ENCODE peak calls at places on chromosomes 11 and 22, in nine cellular contexts. J, E, G, B, Q, T, A, O and W are unnamed samples.

GRCh38 chr11:126561327-126561893 is 205.9 kb downstream of the ST3GAL4 start:
- DNase-seq in J (no peak), E (no peak), G (no peak), B (peak; percentile 16), Q (no peak), T (peak; percentile 88), A (no peak), O (peak; percentile 18), W (no peak)

GRCh38 chr11:125263268-125263790 is 98.8 kb downstream of the PKNOX2 start:
- DNase-seq in J (peak; percentile 46), E (no peak), G (peak; percentile 100), B (no peak), Q (no peak), T (peak; percentile 82), A (no peak), O (peak; percentile 84), W (peak; percentile 76)

GRCh38 chr11:18203723-18204122 is 31.1 kb downstream of the MRGPRX4 start:
- DNase-seq in J (no peak), E (no peak), G (no peak), B (no peak), Q (no peak), T (peak; percentile 21), A (no peak), O (no peak), W (no peak)

GRCh38 chr11:45169310-45170072 is 23.1 kb downstream of the PRDM11 start:
- DNase-seq in J (no peak), E (peak; percentile 23), G (no peak), B (no peak), Q (no peak), T (no peak), A (peak; percentile 2), O (no peak), W (no peak)

GRCh38 chr22:20741634-20742581 is 32.0 kb upstream of the SERPIND1 start:
- DNase-seq in J (no peak), E (peak; percentile 28), G (no peak), B (peak; percentile 38), Q (peak; percentile 28), T (peak; percentile 42), A (peak; percentile 20), O (peak; percentile 54), W (no peak)

GRCh38 chr11:19816817-19817216 is 104.2 kb downstream of the NAV2 start:
- DNase-seq in J (no peak), E (peak; percentile 13), G (no peak), B (no peak), Q (no peak), T (no peak), A (no peak), O (no peak), W (no peak)

GRCh38 chr11:13261600-13262061 is 16.0 kb upstream of the BMAL1 start:
- DNase-seq in J (no peak), E (no peak), G (no peak), B (no peak), Q (no peak), T (no peak), A (no peak), O (no peak), W (no peak)

GRCh38 chr11:72758690-72759389 is 6.6 kb upstream of the ARAP1 start:
- DNase-seq in J (no peak), E (peak; percentile 81), G (no peak), B (no peak), Q (no peak), T (no peak), A (peak; percentile 75), O (no peak), W (no peak)

GRCh38 chr22:41343300-41343699 is 38.4 kb upstream of the TEF start:
- DNase-seq in J (no peak), E (no peak), G (no peak), B (no peak), Q (no peak), T (no peak), A (no peak), O (no peak), W (no peak)

GRCh38 chr11:113305440-113306336 is 8.7 kb upstream of the TTC12 start:
- DNase-seq in J (peak; percentile 75), E (peak; percentile 72), G (no peak), B (peak; percentile 37), Q (peak; percentile 63), T (peak; percentile 76), A (peak; percentile 48), O (peak; percentile 87), W (peak; percentile 78)

GRCh38 chr11:45282070-45282469 is 4.1 kb downstream of the SYT13 start:
- DNase-seq in J (no peak), E (no peak), G (no peak), B (no peak), Q (no peak), T (no peak), A (no peak), O (no peak), W (no peak)

GRCh38 chr11:17528181-17528691 is 16.0 kb downstream of the USH1C start:
- DNase-seq in J (peak; percentile 38), E (no peak), G (peak; percentile 61), B (peak; percentile 31), Q (peak; percentile 27), T (peak; percentile 78), A (no peak), O (peak; percentile 58), W (peak; percentile 83)

GRCh38 chr11:71366076-71366475 is 82.1 kb downstream of the DHCR7 start:
- DNase-seq in J (no peak), E (no peak), G (no peak), B (no peak), Q (no peak), T (no peak), A (no peak), O (no peak), W (no peak)

GRCh38 chr11:94760296-94760695 is 7.9 kb upstream of the AMOTL1 start:
- DNase-seq in J (no peak), E (no peak), G (no peak), B (no peak), Q (no peak), T (no peak), A (no peak), O (no peak), W (no peak)

GRCh38 chr22:43099095-43099494 is 9.9 kb upstream of the TTLL1 start:
- DNase-seq in J (no peak), E (no peak), G (no peak), B (no peak), Q (no peak), T (no peak), A (no peak), O (no peak), W (no peak)

GRCh38 chr11:14642873-14643696 is 519 bp upstream of the PDE3B start:
- DNase-seq in J (no peak), E (no peak), G (peak; percentile 56), B (peak; percentile 18), Q (no peak), T (no peak), A (no peak), O (no peak), W (no peak)

GRCh38 chr11:103586756-103587155 is 449.7 kb upstream of the DDI1 start:
- DNase-seq in J (no peak), E (no peak), G (no peak), B (no peak), Q (no peak), T (no peak), A (no peak), O (no peak), W (no peak)

GRCh38 chr11:72719144-72719543 is 33.1 kb downstream of the ARAP1 start:
- DNase-seq in J (no peak), E (no peak), G (no peak), B (no peak), Q (no peak), T (no peak), A (no peak), O (no peak), W (no peak)

GRCh38 chr11:118618115-118618990 is 10.9 kb downstream of the PHLDB1 start:
- DNase-seq in J (peak; percentile 58), E (peak; percentile 72), G (peak; percentile 93), B (no peak), Q (no peak), T (peak; percentile 28), A (peak; percentile 53), O (peak; percentile 93), W (peak; percentile 83)

GRCh38 chr11:64268687-64269379 is 15.6 kb downstream of the BAD start:
- DNase-seq in J (no peak), E (peak; percentile 6), G (no peak), B (peak; percentile 39), Q (no peak), T (peak; percentile 46), A (peak; percentile 50), O (no peak), W (no peak)

GRCh38 chr11:134623711-134624110 is 211.7 kb upstream of the B3GAT1 start:
- DNase-seq in J (no peak), E (no peak), G (no peak), B (no peak), Q (no peak), T (no peak), A (no peak), O (no peak), W (no peak)

GRCh38 chr22:23899042-23899745 is 5.0 kb downstream of the MIF start:
- DNase-seq in J (no peak), E (no peak), G (no peak), B (no peak), Q (no peak), T (no peak), A (no peak), O (no peak), W (no peak)

GRCh38 chr11:120336641-120337132 is 474 bp downstream of the ARHGEF12 start:
- DNase-seq in J (peak; percentile 53), E (peak; percentile 56), G (peak; percentile 93), B (no peak), Q (no peak), T (no peak), A (no peak), O (no peak), W (no peak)

GRCh38 chr22:22026157-22026831 is 43.7 kb upstream of the TOP3B start:
- DNase-seq in J (no peak), E (no peak), G (no peak), B (no peak), Q (no peak), T (no peak), A (no peak), O (no peak), W (no peak)

GRCh38 chr11:14267861-14268635 is 90.9 kb downstream of the RRAS2 start:
- DNase-seq in J (no peak), E (no peak), G (no peak), B (no peak), Q (no peak), T (no peak), A (no peak), O (no peak), W (no peak)

GRCh38 chr22:49047461-49047860 is 780.2 kb downstream of the BRD1 start:
- DNase-seq in J (no peak), E (no peak), G (no peak), B (no peak), Q (no peak), T (no peak), A (no peak), O (no peak), W (no peak)

GRCh38 chr11:76599041-76600013 is 71.2 kb downstream of the LRRC32 start:
- DNase-seq in J (no peak), E (no peak), G (no peak), B (no peak), Q (no peak), T (no peak), A (no peak), O (no peak), W (no peak)

GRCh38 chr11:107561688-107562087 is 3.8 kb downstream of the ALKBH8 start:
- DNase-seq in J (no peak), E (no peak), G (no peak), B (no peak), Q (no peak), T (no peak), A (no peak), O (peak; percentile 25), W (no peak)

GRCh38 chr11:75668508-75669297 is at the start of gene MAP6:
- DNase-seq in J (peak; percentile 64), E (peak; percentile 83), G (no peak), B (no peak), Q (no peak), T (peak; percentile 61), A (no peak), O (peak; percentile 53), W (peak; percentile 39)

GRCh38 chr11:110883266-110883665 is 171.0 kb upstream of the ARHGAP20 start:
- DNase-seq in J (no peak), E (no peak), G (no peak), B (no peak), Q (no peak), T (no peak), A (no peak), O (no peak), W (no peak)